ENCODE peak calls at places on chromosomes 11 and 22, in four cellular contexts. One of them, this sample, is unnamed.
A peak's percentile ranks its signal among the peaks of the same experiment; 100 is the strongest.

GRCh38 chr11:2998073-2998850 is 6.1 kb upstream of the NAP1L4 start:
- DNase-seq in GM12865: no peak
- DNase-seq in osteocyte: no peak
- DNase-seq in IMR-90: no peak
- DNase-seq in this sample: no peak

GRCh38 chr11:130737041-130737830 is 179.0 kb downstream of the SNX19 start:
- DNase-seq in IMR-90: no peak
- DNase-seq in GM12865: peak; percentile 5
- DNase-seq in osteocyte: no peak
- DNase-seq in this sample: no peak

GRCh38 chr11:28760676-28761390 is 652.6 kb downstream of the METTL15 start:
- DNase-seq in GM12865: no peak
- DNase-seq in IMR-90: peak; percentile 27
- DNase-seq in osteocyte: no peak
- DNase-seq in this sample: no peak

GRCh38 chr22:29202231-29203192 is 3.2 kb upstream of the EMID1 start:
- DNase-seq in IMR-90: peak; percentile 55
- DNase-seq in osteocyte: no peak
- DNase-seq in GM12865: peak; percentile 98
- DNase-seq in this sample: no peak

GRCh38 chr11:36478700-36479329 is 31.3 kb downstream of the TRAF6 start:
- DNase-seq in osteocyte: no peak
- DNase-seq in IMR-90: peak; percentile 59
- DNase-seq in GM12865: peak; percentile 31
- DNase-seq in this sample: no peak

GRCh38 chr11:102733232-102733875 is 8.6 kb upstream of the MMP8 start:
- DNase-seq in GM12865: peak; percentile 72
- DNase-seq in osteocyte: peak; percentile 86
- DNase-seq in IMR-90: peak; percentile 47
- DNase-seq in this sample: no peak

GRCh38 chr11:111633756-111634362 is 31.6 kb downstream of the SIK2 start:
- DNase-seq in osteocyte: no peak
- DNase-seq in GM12865: peak; percentile 23
- DNase-seq in IMR-90: peak; percentile 35
- DNase-seq in this sample: no peak

GRCh38 chr11:8671242-8671641 is 11.2 kb downstream of the TRIM66 start:
- DNase-seq in osteocyte: no peak
- DNase-seq in GM12865: no peak
- DNase-seq in IMR-90: peak; percentile 97
- DNase-seq in this sample: no peak

GRCh38 chr11:68569357-68569756 is 108.8 kb downstream of the PPP6R3 start:
- DNase-seq in osteocyte: no peak
- DNase-seq in IMR-90: no peak
- DNase-seq in GM12865: peak; percentile 68
- DNase-seq in this sample: no peak

GRCh38 chr11:132312616-132313210 is 942.3 kb downstream of the NTM start:
- DNase-seq in osteocyte: no peak
- DNase-seq in GM12865: peak; percentile 58
- DNase-seq in IMR-90: peak; percentile 46
- DNase-seq in this sample: no peak

GRCh38 chr22:20239063-20239950 is 28.8 kb downstream of the RTN4R start:
- DNase-seq in GM12865: no peak
- DNase-seq in osteocyte: no peak
- DNase-seq in IMR-90: peak; percentile 17
- DNase-seq in this sample: no peak

GRCh38 chr22:27223317-27224177 is 566.2 kb downstream of the MIAT start:
- DNase-seq in GM12865: no peak
- DNase-seq in osteocyte: no peak
- DNase-seq in IMR-90: peak; percentile 89
- DNase-seq in this sample: no peak

GRCh38 chr11:120798854-120799253 is 225.0 kb upstream of the TBCEL start:
- DNase-seq in IMR-90: no peak
- DNase-seq in GM12865: no peak
- DNase-seq in osteocyte: no peak
- DNase-seq in this sample: no peak

GRCh38 chr11:75194147-75194546 is 43.2 kb downstream of the SLCO2B1 start:
- DNase-seq in osteocyte: no peak
- DNase-seq in GM12865: no peak
- DNase-seq in IMR-90: no peak
- DNase-seq in this sample: no peak

GRCh38 chr22:26887456-26887855 is 230.1 kb downstream of the MIAT start:
- DNase-seq in GM12865: no peak
- DNase-seq in osteocyte: peak; percentile 82
- DNase-seq in IMR-90: peak; percentile 74
- DNase-seq in this sample: no peak

GRCh38 chr22:23690713-23691112 is at the start of gene RGL4:
- DNase-seq in GM12865: no peak
- DNase-seq in osteocyte: no peak
- DNase-seq in IMR-90: no peak
- DNase-seq in this sample: no peak

GRCh38 chr22:42649261-42650056 is at the start of gene CYB5R3:
- DNase-seq in osteocyte: peak; percentile 94
- DNase-seq in IMR-90: peak; percentile 73
- DNase-seq in GM12865: peak; percentile 87
- DNase-seq in this sample: peak; percentile 88

GRCh38 chr22:27726726-27727449 is 74.7 kb downstream of the MN1 start:
- DNase-seq in GM12865: no peak
- DNase-seq in IMR-90: peak; percentile 34
- DNase-seq in osteocyte: peak; percentile 93
- DNase-seq in this sample: no peak

GRCh38 chr11:122637538-122637937 is 18.0 kb upstream of the UBASH3B start:
- DNase-seq in GM12865: no peak
- DNase-seq in IMR-90: no peak
- DNase-seq in osteocyte: no peak
- DNase-seq in this sample: no peak

GRCh38 chr11:1467270-1467669 is 19.3 kb downstream of the MOB2 start:
- DNase-seq in IMR-90: no peak
- DNase-seq in GM12865: no peak
- DNase-seq in osteocyte: no peak
- DNase-seq in this sample: no peak

GRCh38 chr11:94786264-94787126 is 18.3 kb downstream of the AMOTL1 start:
- DNase-seq in IMR-90: peak; percentile 59
- DNase-seq in GM12865: peak; percentile 41
- DNase-seq in osteocyte: no peak
- DNase-seq in this sample: no peak

GRCh38 chr11:2538951-2539735 is 94.3 kb downstream of the KCNQ1 start:
- DNase-seq in GM12865: no peak
- DNase-seq in osteocyte: no peak
- DNase-seq in IMR-90: no peak
- DNase-seq in this sample: no peak

GRCh38 chr22:39097098-39098020 is at the start of gene APOBEC3H:
- DNase-seq in osteocyte: no peak
- DNase-seq in GM12865: peak; percentile 94
- DNase-seq in IMR-90: no peak
- DNase-seq in this sample: no peak

GRCh38 chr11:116680349-116681125 is 92.2 kb downstream of the BUD13 start:
- DNase-seq in osteocyte: peak; percentile 40
- DNase-seq in IMR-90: no peak
- DNase-seq in GM12865: no peak
- DNase-seq in this sample: no peak
- TF ChIP-seq CTCF in osteocyte: no peak
- TF ChIP-seq CTCF in IMR-90: no peak
- TF ChIP-seq CTCF in GM12865: no peak
- TF ChIP-seq CTCF in this sample: peak; percentile 51

GRCh38 chr22:41474878-41475451 is 6.0 kb downstream of the ACO2 start:
- DNase-seq in osteocyte: no peak
- DNase-seq in IMR-90: no peak
- DNase-seq in GM12865: no peak
- DNase-seq in this sample: no peak

GRCh38 chr22:41468381-41469217 is at the start of the genes ACO2 and PHF5A:
- DNase-seq in GM12865: peak; percentile 98
- DNase-seq in IMR-90: peak; percentile 97
- DNase-seq in osteocyte: peak; percentile 98
- DNase-seq in this sample: peak; percentile 97

GRCh38 chr22:41471606-41472005 is 2.7 kb downstream of the ACO2 start:
- DNase-seq in IMR-90: no peak
- DNase-seq in osteocyte: no peak
- DNase-seq in GM12865: no peak
- DNase-seq in this sample: no peak

DNA sequence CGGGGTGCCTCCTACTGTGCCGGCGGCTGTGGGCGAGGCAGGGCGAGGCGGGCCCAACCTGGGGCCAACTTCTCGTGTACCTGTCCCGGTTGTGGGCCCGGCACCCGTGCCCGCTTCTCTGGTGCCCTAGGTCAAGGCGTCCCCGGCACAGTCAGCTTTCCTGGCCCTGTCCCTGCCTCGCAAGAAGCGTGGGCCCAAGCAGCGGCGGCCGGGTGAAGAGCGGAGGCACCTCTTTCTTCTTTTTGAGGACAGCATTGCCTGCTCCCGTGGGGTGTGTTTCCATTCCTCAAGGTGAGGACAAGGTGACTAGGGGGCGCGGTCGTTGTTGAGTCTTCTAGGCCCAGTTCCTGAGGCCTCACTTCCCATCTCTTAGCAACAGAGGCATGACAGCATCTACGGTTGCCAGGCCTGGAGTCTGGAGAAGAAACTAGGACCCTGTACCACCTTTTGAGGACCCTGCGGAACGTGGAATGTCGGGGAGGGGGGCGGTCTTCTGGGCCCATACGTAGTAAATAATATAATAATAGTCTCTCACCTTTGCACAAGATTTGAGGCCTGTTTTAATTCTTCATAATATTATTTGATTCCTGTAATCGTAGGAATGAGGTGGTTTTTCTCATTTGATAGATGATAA is 418 bp downstream of the ACO2 start:
- DNase-seq in IMR-90: no peak
- DNase-seq in GM12865: peak; percentile 57
- DNase-seq in osteocyte: no peak
- DNase-seq in this sample: no peak
- TF ChIP-seq CTCF in IMR-90: no peak
- TF ChIP-seq CTCF in GM12865: no peak
- TF ChIP-seq CTCF in osteocyte: no peak
- TF ChIP-seq CTCF in this sample: no peak

DNA sequence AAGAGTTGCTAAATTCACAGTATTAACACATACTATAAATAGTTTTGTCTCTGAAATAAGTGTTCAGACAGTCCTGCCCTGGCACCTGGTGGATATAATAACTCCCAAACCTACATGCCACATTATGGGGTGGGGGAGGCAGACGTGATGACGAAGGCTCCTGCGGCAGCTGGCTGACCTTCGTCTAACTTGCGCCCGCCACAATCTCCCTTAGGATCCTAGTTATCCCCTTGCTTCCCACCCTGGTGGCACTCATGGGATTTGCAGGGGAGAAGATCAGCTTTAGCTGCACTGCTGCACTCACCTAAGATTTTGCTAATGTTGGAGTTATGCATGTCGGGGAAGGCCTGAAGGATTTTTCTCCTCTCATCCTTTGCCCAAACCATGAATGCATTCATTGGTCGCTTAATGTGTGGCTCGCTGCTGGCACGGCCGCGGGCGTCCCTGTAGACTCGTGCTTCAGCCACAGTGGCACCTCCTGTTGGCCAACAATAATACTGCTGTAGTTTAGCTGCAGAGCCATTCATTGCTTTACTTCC is 367.6 kb downstream of the SOX6 start:
- DNase-seq in osteocyte: no peak
- DNase-seq in GM12865: no peak
- DNase-seq in IMR-90: no peak
- DNase-seq in this sample: no peak
- TF ChIP-seq CTCF in osteocyte: peak; percentile 26
- TF ChIP-seq CTCF in GM12865: peak; percentile 14
- TF ChIP-seq CTCF in IMR-90: no peak
- TF ChIP-seq CTCF in this sample: peak; percentile 64

GRCh38 chr11:48116843-48117242 is 99.8 kb upstream of the OR4B1 start:
- DNase-seq in IMR-90: no peak
- DNase-seq in GM12865: peak; percentile 51
- DNase-seq in osteocyte: no peak
- DNase-seq in this sample: no peak
- TF ChIP-seq CTCF in IMR-90: peak; percentile 15
- TF ChIP-seq CTCF in GM12865: peak; percentile 49
- TF ChIP-seq CTCF in osteocyte: peak; percentile 20
- TF ChIP-seq CTCF in this sample: peak; percentile 67

GRCh38 chr22:46000081-46001027 is 23.4 kb upstream of the WNT7B start:
- DNase-seq in osteocyte: no peak
- DNase-seq in GM12865: no peak
- DNase-seq in IMR-90: no peak
- DNase-seq in this sample: no peak
- TF ChIP-seq CTCF in osteocyte: no peak
- TF ChIP-seq CTCF in GM12865: no peak
- TF ChIP-seq CTCF in IMR-90: no peak
- TF ChIP-seq CTCF in this sample: no peak

GRCh38 chr11:119057000-119057769 is at the start of gene HYOU1:
- DNase-seq in IMR-90: peak; percentile 93
- DNase-seq in osteocyte: peak; percentile 99
- DNase-seq in GM12865: peak; percentile 99
- DNase-seq in this sample: peak; percentile 99
- TF ChIP-seq CTCF in IMR-90: peak; percentile 22
- TF ChIP-seq CTCF in osteocyte: peak; percentile 32
- TF ChIP-seq CTCF in GM12865: peak; percentile 2
- TF ChIP-seq CTCF in this sample: peak; percentile 49

GRCh38 chr11:107791343-107792048 is 67.1 kb downstream of the SLC35F2 start:
- DNase-seq in IMR-90: no peak
- DNase-seq in osteocyte: no peak
- DNase-seq in GM12865: no peak
- DNase-seq in this sample: no peak

GRCh38 chr11:107792049-107792443 is 66.5 kb downstream of the SLC35F2 start:
- DNase-seq in GM12865: no peak
- DNase-seq in IMR-90: no peak
- DNase-seq in osteocyte: no peak
- DNase-seq in this sample: no peak

GRCh38 chr11:107789767-107790166 is 68.8 kb downstream of the SLC35F2 start:
- DNase-seq in IMR-90: no peak
- DNase-seq in GM12865: no peak
- DNase-seq in osteocyte: no peak
- DNase-seq in this sample: no peak

GRCh38 chr11:107785401-107785800 is 73.2 kb downstream of the SLC35F2 start:
- DNase-seq in osteocyte: no peak
- DNase-seq in IMR-90: peak; percentile 17
- DNase-seq in GM12865: peak; percentile 25
- DNase-seq in this sample: no peak

GRCh38 chr11:107787733-107788132 is 70.9 kb downstream of the SLC35F2 start:
- DNase-seq in osteocyte: no peak
- DNase-seq in IMR-90: no peak
- DNase-seq in GM12865: no peak
- DNase-seq in this sample: no peak
- TF ChIP-seq CTCF in osteocyte: no peak
- TF ChIP-seq CTCF in IMR-90: no peak
- TF ChIP-seq CTCF in GM12865: no peak
- TF ChIP-seq CTCF in this sample: no peak

DNA sequence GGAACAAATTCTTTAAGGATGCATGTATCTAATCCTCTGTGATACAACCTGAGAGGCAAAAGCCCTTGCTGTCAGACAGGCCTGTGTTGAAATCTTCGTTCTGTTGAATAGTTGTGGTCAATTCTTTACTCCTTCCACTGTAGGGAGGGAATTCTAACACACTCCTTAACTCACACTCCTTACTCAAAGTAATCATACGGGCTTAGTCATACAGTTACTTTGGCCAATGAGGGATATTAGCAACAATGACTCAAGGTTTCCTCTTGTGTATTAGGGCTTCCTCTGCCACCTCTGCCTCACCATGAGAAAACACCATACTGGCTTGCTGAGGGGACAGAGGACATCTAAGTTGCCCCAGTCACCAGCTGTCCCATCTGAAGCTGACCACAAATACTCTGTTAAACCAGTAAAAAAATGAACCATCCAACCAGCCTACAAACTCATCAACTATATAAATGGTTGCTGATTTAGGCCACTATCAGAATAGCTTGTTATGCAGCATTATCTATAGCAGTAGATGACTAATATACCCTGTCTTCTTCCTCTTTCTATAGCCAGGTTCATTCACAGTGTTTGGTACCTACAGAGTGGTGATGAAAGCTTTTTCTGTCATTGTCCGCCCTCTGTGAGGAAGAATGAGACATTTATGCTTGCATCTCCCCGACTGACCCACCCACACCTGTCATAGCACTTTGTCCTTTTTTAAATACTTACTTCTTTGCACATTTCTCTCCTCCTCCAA is 322.8 kb upstream of the SYN3 start:
- DNase-seq in IMR-90: peak; percentile 95
- DNase-seq in osteocyte: no peak
- DNase-seq in GM12865: peak; percentile 34
- DNase-seq in this sample: no peak
- TF ChIP-seq CTCF in IMR-90: no peak
- TF ChIP-seq CTCF in osteocyte: no peak
- TF ChIP-seq CTCF in GM12865: no peak
- TF ChIP-seq CTCF in this sample: no peak

This sample was measured in type B pancreatic cell.